ENCODE peak calls at places on chromosomes 11 and 22, in six cellular contexts. One of them, this sample, is unnamed.

GRCh38 chr11:73244589-73245240 is 26.6 kb downstream of the P2RY2 start:
- DNase-seq in effector memory CD8-positive, alpha-beta T cell: no peak
- DNase-seq in H9: peak
- DNase-seq in ascending aorta: no peak
- DNase-seq in kidney: peak
- DNase-seq in vagina: no peak
- DNase-seq in this sample: no peak

GRCh38 chr11:68040957-68041591 is 2.2 kb downstream of the TCIRG1 start:
- DNase-seq in effector memory CD8-positive, alpha-beta T cell: no peak
- DNase-seq in ascending aorta: no peak
- DNase-seq in H9: no peak
- DNase-seq in kidney: peak
- DNase-seq in vagina: no peak
- DNase-seq in this sample: no peak

GRCh38 chr11:123338997-123339752 is 90.9 kb upstream of the GRAMD1B start:
- DNase-seq in vagina: no peak
- DNase-seq in effector memory CD8-positive, alpha-beta T cell: no peak
- DNase-seq in ascending aorta: no peak
- DNase-seq in H9: no peak
- DNase-seq in kidney: no peak
- DNase-seq in this sample: no peak

GRCh38 chr11:112290462-112290894 is 29.8 kb upstream of the PLET1 start:
- DNase-seq in H9: no peak
- DNase-seq in kidney: no peak
- DNase-seq in effector memory CD8-positive, alpha-beta T cell: no peak
- DNase-seq in ascending aorta: no peak
- DNase-seq in vagina: no peak
- DNase-seq in this sample: no peak

GRCh38 chr11:45647786-45648185 is 17.6 kb downstream of the CHST1 start:
- DNase-seq in H9: peak
- DNase-seq in ascending aorta: no peak
- DNase-seq in effector memory CD8-positive, alpha-beta T cell: no peak
- DNase-seq in vagina: peak
- DNase-seq in kidney: no peak
- DNase-seq in this sample: no peak

GRCh38 chr11:3886985-3887384 is 31.5 kb downstream of the STIM1 start:
- DNase-seq in kidney: no peak
- DNase-seq in effector memory CD8-positive, alpha-beta T cell: no peak
- DNase-seq in vagina: no peak
- DNase-seq in H9: no peak
- DNase-seq in ascending aorta: no peak
- DNase-seq in this sample: no peak

GRCh38 chr11:114314096-114314495 is 17.9 kb downstream of the NNMT start:
- DNase-seq in vagina: no peak
- DNase-seq in kidney: no peak
- DNase-seq in effector memory CD8-positive, alpha-beta T cell: no peak
- DNase-seq in H9: no peak
- DNase-seq in ascending aorta: no peak
- DNase-seq in this sample: no peak

GRCh38 chr11:132278801-132279574 is 908.6 kb downstream of the NTM start:
- DNase-seq in vagina: no peak
- DNase-seq in H9: no peak
- DNase-seq in effector memory CD8-positive, alpha-beta T cell: no peak
- DNase-seq in kidney: no peak
- DNase-seq in ascending aorta: no peak
- DNase-seq in this sample: no peak

GRCh38 chr22:36417281-36417686 is 29.5 kb upstream of the MYH9 start:
- DNase-seq in kidney: no peak
- DNase-seq in H9: no peak
- DNase-seq in ascending aorta: no peak
- DNase-seq in vagina: no peak
- DNase-seq in effector memory CD8-positive, alpha-beta T cell: no peak
- DNase-seq in this sample: no peak

GRCh38 chr22:45242778-45243191 is 2.1 kb upstream of the KIAA0930 start:
- DNase-seq in effector memory CD8-positive, alpha-beta T cell: no peak
- DNase-seq in H9: no peak
- DNase-seq in kidney: peak
- DNase-seq in vagina: no peak
- DNase-seq in ascending aorta: no peak
- DNase-seq in this sample: no peak

GRCh38 chr11:1219836-1220810 is 2.7 kb upstream of the MUC5B start:
- DNase-seq in effector memory CD8-positive, alpha-beta T cell: no peak
- DNase-seq in ascending aorta: no peak
- DNase-seq in H9: peak
- DNase-seq in kidney: peak
- DNase-seq in vagina: no peak
- DNase-seq in this sample: no peak

GRCh38 chr11:63179446-63180068 is 35.5 kb upstream of the SLC22A24 start:
- DNase-seq in vagina: no peak
- DNase-seq in effector memory CD8-positive, alpha-beta T cell: no peak
- DNase-seq in H9: no peak
- DNase-seq in ascending aorta: no peak
- DNase-seq in kidney: no peak
- DNase-seq in this sample: no peak

GRCh38 chr22:41939981-41940852 is 6.7 kb downstream of the CENPM start:
- DNase-seq in ascending aorta: peak
- DNase-seq in kidney: peak
- DNase-seq in effector memory CD8-positive, alpha-beta T cell: peak
- DNase-seq in H9: no peak
- DNase-seq in vagina: no peak
- DNase-seq in this sample: no peak

GRCh38 chr11:7964261-7964660 is 986 bp downstream of the NLRP10 start:
- DNase-seq in H9: no peak
- DNase-seq in ascending aorta: no peak
- DNase-seq in effector memory CD8-positive, alpha-beta T cell: no peak
- DNase-seq in vagina: no peak
- DNase-seq in kidney: no peak
- DNase-seq in this sample: no peak

GRCh38 chr11:102577182-102577581 is 46.6 kb upstream of the MMP7 start:
- DNase-seq in H9: no peak
- DNase-seq in ascending aorta: no peak
- DNase-seq in vagina: no peak
- DNase-seq in kidney: no peak
- DNase-seq in effector memory CD8-positive, alpha-beta T cell: no peak
- DNase-seq in this sample: no peak

GRCh38 chr11:72770799-72771198 is 18.6 kb upstream of the ARAP1 start:
- DNase-seq in ascending aorta: no peak
- DNase-seq in kidney: no peak
- DNase-seq in effector memory CD8-positive, alpha-beta T cell: no peak
- DNase-seq in vagina: no peak
- DNase-seq in H9: no peak
- DNase-seq in this sample: no peak